ENCODE peak calls at places on chromosome 22, in four cellular contexts. M is stimulated activated CD4-positive, alpha-beta T cell treated with anti-CD3 and anti-CD28 coated beads, Interleukin-2, amount 100 ng/mL, for 48 hours; B is NCI-H187 treated with DMSO at 0.1 percent for 48 hours; C is pulmonary artery endothelial cell. H is an unnamed sample.

GRCh38 chr22:36587289-36588154 is 58.6 kb upstream of the EIF3D start:
- DNase-seq in M (no peak), C (no peak), B (no peak), H (no peak)

GRCh38 chr22:17366830-17367229 is 2.4 kb upstream of the CECR2 start:
- DNase-seq in C (no peak), M (peak), B (no peak), H (no peak)

GRCh38 chr22:41021655-41022454 is 70.5 kb upstream of the EP300 start:
- DNase-seq in C (no peak), B (no peak), M (peak), H (peak)

GRCh38 chr22:26122920-26123468 is 46.3 kb upstream of the SEZ6L start:
- DNase-seq in M (no peak), B (no peak), C (no peak), H (no peak)

GRCh38 chr22:49260681-49261580 is 566.7 kb downstream of the BRD1 start:
- DNase-seq in M (no peak), B (no peak), C (no peak), H (peak)

GRCh38 chr22:48758021-48758561 is 1069.6 kb downstream of the BRD1 start:
- DNase-seq in B (peak), M (no peak), C (no peak), H (peak)

GRCh38 chr22:23538502-23538860 is 41.6 kb downstream of the IGLL1 start:
- DNase-seq in M (no peak), C (no peak), B (no peak), H (no peak)

GRCh38 chr22:25700996-25701815 is 40.8 kb upstream of the MYO18B start:
- DNase-seq in B (no peak), M (no peak), C (no peak), H (no peak)

GRCh38 chr22:20438678-20439492 is 1.3 kb upstream of the SCARF2 start:
- DNase-seq in B (no peak), C (no peak), M (no peak), H (no peak)